ENCODE peak calls at places on chromosomes 1 and 21, in five cellular contexts. B, P, Q, A and V are unnamed samples.

GRCh38 chr1:9078035-9078948 is 8.9 kb upstream of the SLC2A5 start:
- DNase-seq in B (no peak), P (peak; percentile 92), Q (no peak), A (peak; percentile 31), V (peak; percentile 70)

GRCh38 chr1:234484218-234484617 is 5.2 kb upstream of the TARBP1 start:
- DNase-seq in B (no peak), P (no peak), Q (no peak), A (peak; percentile 36), V (no peak)

GRCh38 chr1:8667869-8668595 is 149.4 kb downstream of the RERE start:
- DNase-seq in B (peak; percentile 4), P (no peak), Q (no peak), A (peak; percentile 24), V (peak; percentile 49)

GRCh38 chr1:1624443-1625403 is 7.2 kb upstream of the MMP23B start:
- DNase-seq in B (no peak), P (no peak), Q (no peak), A (no peak), V (no peak)

GRCh38 chr1:230281531-230281930 is 144.6 kb downstream of the PGBD5 start:
- DNase-seq in B (no peak), P (no peak), Q (no peak), A (no peak), V (no peak)

GRCh38 chr1:109399326-109399957 is 1.7 kb upstream of the SORT1 start:
- DNase-seq in B (no peak), P (peak; percentile 56), Q (peak; percentile 56), A (peak; percentile 51), V (peak; percentile 88)

GRCh38 chr1:9759939-9760338 is 63.8 kb downstream of the CLSTN1 start:
- DNase-seq in B (no peak), P (no peak), Q (no peak), A (no peak), V (no peak)

GRCh38 chr1:174982971-174983689 is 16.6 kb upstream of the CACYBP start:
- DNase-seq in B (no peak), P (peak; percentile 81), Q (peak; percentile 36), A (peak; percentile 69), V (peak; percentile 59)

GRCh38 chr1:210232524-210233215 is at the start of gene SERTAD4:
- DNase-seq in B (peak; percentile 86), P (no peak), Q (peak; percentile 23), A (peak; percentile 68), V (peak; percentile 94)

GRCh38 chr1:162006081-162006480 is 17.6 kb downstream of the OLFML2B start:
- DNase-seq in B (no peak), P (no peak), Q (no peak), A (no peak), V (no peak)

GRCh38 chr21:39660191-39660590 is 47.5 kb downstream of the B3GALT5 start:
- DNase-seq in B (no peak), P (no peak), Q (no peak), A (peak; percentile 30), V (peak; percentile 25)

GRCh38 chr1:68377098-68377497 is 72.7 kb downstream of the RPE65 start:
- DNase-seq in B (no peak), P (no peak), Q (no peak), A (no peak), V (no peak)

GRCh38 chr21:29904359-29905282 is 35.2 kb downstream of the GRIK1 start:
- DNase-seq in B (no peak), P (no peak), Q (no peak), A (peak; percentile 38), V (peak; percentile 24)

GRCh38 chr1:114043548-114043947 is 64.3 kb downstream of the OLFML3 start:
- DNase-seq in B (no peak), P (no peak), Q (no peak), A (no peak), V (no peak)
- H3K9me2 ChIP-seq in B (no peaks in the 10 kb centered on the region), P (no peaks in the 10 kb centered on the region), Q (no peaks in the 10 kb centered on the region), A (no peaks in the 10 kb centered on the region), V (no peaks in the 10 kb centered on the region)

GRCh38 chr1:114037503-114037890 is 58.2 kb downstream of the OLFML3 start:
- DNase-seq in B (no peak), P (no peak), Q (no peak), A (no peak), V (no peak)

GRCh38 chr1:114037952-114038867 is 58.9 kb downstream of the OLFML3 start:
- DNase-seq in B (no peak), P (no peak), Q (no peak), A (no peak), V (peak; percentile 31)

GRCh38 chr1:114040273-114041043 is 61.2 kb downstream of the OLFML3 start:
- DNase-seq in B (no peak), P (no peak), Q (no peak), A (peak; percentile 75), V (no peak)

GRCh38 chr1:114043046-114043445 is 63.8 kb downstream of the OLFML3 start:
- DNase-seq in B (no peak), P (no peak), Q (no peak), A (no peak), V (no peak)
- H3K9me2 ChIP-seq in B (no peaks in the 10 kb centered on the region), P (no peaks in the 10 kb centered on the region), Q (no peaks in the 10 kb centered on the region), A (no peaks in the 10 kb centered on the region), V (no peaks in the 10 kb centered on the region)

GRCh38 chr1:152537496-152537895 is 23.2 kb downstream of the CRCT1 start:
- DNase-seq in B (no peak), P (no peak), Q (no peak), A (no peak), V (no peak)

GRCh38 chr1:152535774-152536173 is 21.5 kb downstream of the CRCT1 start:
- DNase-seq in B (no peak), P (no peak), Q (no peak), A (no peak), V (no peak)

GRCh38 chr1:152543808-152544207 is 22.8 kb downstream of the LCE3E start:
- DNase-seq in B (no peak), P (no peak), Q (peak; percentile 28), A (peak; percentile 39), V (peak; percentile 14)

DNA sequence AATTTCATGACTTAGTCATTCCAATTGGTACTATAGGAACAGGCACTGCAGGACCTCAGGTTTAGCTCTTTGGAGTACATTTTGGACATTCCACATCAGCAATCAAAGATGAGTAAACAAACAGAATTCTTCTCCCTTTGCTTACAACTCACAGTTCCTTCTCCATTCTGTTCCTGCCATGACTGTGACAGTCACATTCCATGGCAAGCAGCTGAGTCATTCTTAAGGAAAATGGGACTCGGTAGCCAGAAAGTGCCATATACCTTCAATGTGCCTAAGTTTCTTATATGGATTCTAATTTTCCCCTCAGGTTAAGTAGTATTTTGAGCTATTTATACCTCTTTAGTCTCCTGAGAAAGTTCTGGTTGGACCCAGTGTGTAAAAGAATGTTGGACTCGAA is 25.6 kb downstream of the CRCT1 start:
- DNase-seq in B (no peak), P (no peak), Q (no peak), A (no peak), V (no peak)
- H3K9me2 ChIP-seq in B (no peaks in the 10 kb centered on the region), P (no peaks in the 10 kb centered on the region), Q (no peaks in the 10 kb centered on the region), A (no peaks in the 10 kb centered on the region), V (no peaks in the 10 kb centered on the region)

GRCh38 chr1:181607524-181607923 is 124.2 kb downstream of the CACNA1E start:
- DNase-seq in B (no peak), P (no peak), Q (no peak), A (no peak), V (no peak)
- H3K9me2 ChIP-seq in B (no peaks in the 10 kb centered on the region), P (no peaks in the 10 kb centered on the region), Q (no peaks in the 10 kb centered on the region), A (no peaks in the 10 kb centered on the region), V (no peaks in the 10 kb centered on the region)

GRCh38 chr1:235625340-235625739 is 24.2 kb downstream of the GNG4 start:
- DNase-seq in B (no peak), P (no peak), Q (no peak), A (no peak), V (no peak)

GRCh38 chr1:235628316-235629006 is 21.1 kb downstream of the GNG4 start:
- DNase-seq in B (no peak), P (no peak), Q (no peak), A (no peak), V (no peak)

GRCh38 chr1:235622933-235623790 is 26.4 kb downstream of the GNG4 start:
- DNase-seq in B (peak; percentile 45), P (no peak), Q (no peak), A (no peak), V (no peak)

GRCh38 chr1:235624751-235625192 is 24.8 kb downstream of the GNG4 start:
- DNase-seq in B (no peak), P (no peak), Q (no peak), A (no peak), V (no peak)
- H3K9me2 ChIP-seq in B (no peaks in the 10 kb centered on the region), P (no peaks in the 10 kb centered on the region), Q (no peaks in the 10 kb centered on the region), A (no peaks in the 10 kb centered on the region), V (no peaks in the 10 kb centered on the region)

GRCh38 chr1:179023946-179024345 is 1.7 kb upstream of the FAM20B start:
- DNase-seq in B (no peak), P (no peak), Q (no peak), A (no peak), V (no peak)
- H3K9me2 ChIP-seq in B (no peaks in the 10 kb centered on the region), P (no peaks in the 10 kb centered on the region), Q (no peaks in the 10 kb centered on the region), A (no peaks in the 10 kb centered on the region), V (no peaks in the 10 kb centered on the region)

GRCh38 chr1:18217398-18218043 is 109.9 kb downstream of the IGSF21 start:
- DNase-seq in B (peak; percentile 3), P (peak; percentile 21), Q (peak; percentile 31), A (peak; percentile 49), V (peak; percentile 39)

DNA sequence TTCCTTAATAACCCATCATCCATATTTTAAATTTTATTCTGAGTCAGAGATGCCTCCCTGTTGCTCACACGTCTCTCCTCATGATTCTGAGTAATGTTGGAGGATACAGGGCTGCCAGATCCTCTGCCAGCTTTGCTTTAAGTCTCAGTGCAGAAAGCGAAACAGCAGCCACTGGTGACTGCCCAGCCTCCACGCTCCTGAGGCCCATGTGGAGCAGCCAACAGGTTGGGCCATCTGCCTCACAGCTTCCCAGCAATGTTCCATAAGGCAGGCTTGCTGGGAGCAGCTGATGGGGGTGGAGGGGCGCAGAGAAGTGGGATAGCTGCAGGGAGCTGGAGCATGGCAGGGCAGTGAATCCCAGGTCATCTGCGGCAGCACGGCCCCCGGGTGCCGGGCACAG is 104.2 kb downstream of the IGSF21 start:
- DNase-seq in B (no peak), P (no peak), Q (no peak), A (peak; percentile 36), V (no peak)
- H3K9me2 ChIP-seq in B (no peaks in the 10 kb centered on the region), P (no peaks in the 10 kb centered on the region), Q (no peaks in the 10 kb centered on the region), A (no peaks in the 10 kb centered on the region), V (no peaks in the 10 kb centered on the region)

DNA sequence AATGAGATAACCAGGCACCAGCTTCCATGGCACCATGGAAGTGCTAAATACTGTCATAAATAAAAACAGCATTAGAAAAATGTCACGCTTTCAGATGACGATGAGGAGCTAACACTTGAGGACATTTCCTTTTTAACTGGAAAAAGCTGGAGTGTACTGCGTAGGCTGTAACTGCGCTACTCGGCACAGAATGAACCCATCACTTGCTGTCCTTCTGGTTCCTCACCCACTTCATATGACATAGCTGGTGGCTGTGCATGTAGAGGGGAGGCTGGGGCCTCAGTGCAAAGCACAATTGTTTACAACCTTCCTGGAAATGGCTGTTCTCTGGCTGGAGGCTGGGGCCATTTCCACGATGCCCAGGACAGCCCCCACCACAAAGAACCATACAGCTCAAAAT is 55.7 kb downstream of the NTPCR start:
- DNase-seq in B (no peak), P (no peak), Q (no peak), A (no peak), V (no peak)
- H3K9me2 ChIP-seq in B (no peaks in the 10 kb centered on the region), P (no peaks in the 10 kb centered on the region), Q (no peaks in the 10 kb centered on the region), A (no peaks in the 10 kb centered on the region), V (no peaks in the 10 kb centered on the region)

GRCh38 chr1:74971982-74972381 is 162.2 kb upstream of the LHX8 start:
- DNase-seq in B (no peak), P (peak; percentile 95), Q (no peak), A (no peak), V (no peak)
- H3K9me2 ChIP-seq in B (peaks cover 6% of the 10 kb centered on the region), P (no peaks in the 10 kb centered on the region), Q (no peaks in the 10 kb centered on the region), A (no peaks in the 10 kb centered on the region), V (no peaks in the 10 kb centered on the region)